ENCODE peak calls at places on chromosome 20, in six cellular contexts. One of them, this sample, is unnamed. For H3K9me3, the result is how much of the 10 kb centered on the place peaks cover.

GRCh38 chr20:53074811-53075314 is 102.7 kb downstream of the TSHZ2 start:
- DNase-seq in ovary: no peak
- DNase-seq in heart right ventricle: no peak
- DNase-seq in cardiac muscle cell: no peak
- DNase-seq in psoas muscle: no peak
- DNase-seq in esophagus muscularis mucosa: no peak
- DNase-seq in this sample: no peak

GRCh38 chr20:33963756-33964155 is 30.0 kb upstream of the RALY start:
- DNase-seq in psoas muscle: no peak
- DNase-seq in cardiac muscle cell: no peak
- DNase-seq in heart right ventricle: no peak
- DNase-seq in esophagus muscularis mucosa: no peak
- DNase-seq in ovary: no peak
- DNase-seq in this sample: no peak

GRCh38 chr20:13659288-13659687 is 20.6 kb upstream of the TASP1 start:
- DNase-seq in heart right ventricle: no peak
- DNase-seq in psoas muscle: no peak
- DNase-seq in esophagus muscularis mucosa: no peak
- DNase-seq in cardiac muscle cell: no peak
- DNase-seq in ovary: no peak
- DNase-seq in this sample: no peak

GRCh38 chr20:48129319-48129973 is 344.2 kb upstream of the SULF2 start:
- DNase-seq in esophagus muscularis mucosa: no peak
- DNase-seq in heart right ventricle: no peak
- DNase-seq in ovary: no peak
- DNase-seq in psoas muscle: no peak
- DNase-seq in cardiac muscle cell: no peak
- DNase-seq in this sample: no peak

GRCh38 chr20:32018269-32019155 is 8.3 kb downstream of the CCM2L start:
- DNase-seq in psoas muscle: no peak
- DNase-seq in ovary: peak
- DNase-seq in esophagus muscularis mucosa: no peak
- DNase-seq in cardiac muscle cell: peak
- DNase-seq in heart right ventricle: peak
- DNase-seq in this sample: peak

GRCh38 chr20:1943267-1944002 is 48.2 kb downstream of the SIRPA start:
- DNase-seq in psoas muscle: peak
- DNase-seq in esophagus muscularis mucosa: no peak
- DNase-seq in ovary: no peak
- DNase-seq in cardiac muscle cell: no peak
- DNase-seq in heart right ventricle: no peak
- DNase-seq in this sample: no peak

GRCh38 chr20:14866841-14867514 is 529.6 kb upstream of the FLRT3 start:
- DNase-seq in heart right ventricle: no peak
- DNase-seq in ovary: no peak
- DNase-seq in esophagus muscularis mucosa: no peak
- DNase-seq in cardiac muscle cell: no peak
- DNase-seq in psoas muscle: no peak
- DNase-seq in this sample: no peak

GRCh38 chr20:818001-818664 is 15.4 kb upstream of the FAM110A start:
- DNase-seq in cardiac muscle cell: no peak
- DNase-seq in heart right ventricle: no peak
- DNase-seq in psoas muscle: no peak
- DNase-seq in esophagus muscularis mucosa: no peak
- DNase-seq in ovary: no peak
- DNase-seq in this sample: no peak

GRCh38 chr20:14997791-14998190 is 660.4 kb upstream of the FLRT3 start:
- DNase-seq in ovary: no peak
- DNase-seq in esophagus muscularis mucosa: no peak
- DNase-seq in heart right ventricle: no peak
- DNase-seq in psoas muscle: no peak
- DNase-seq in cardiac muscle cell: no peak
- DNase-seq in this sample: no peak

GRCh38 chr20:1462834-1463233 is 3.8 kb downstream of the NSFL1C start:
- DNase-seq in heart right ventricle: no peak
- DNase-seq in cardiac muscle cell: no peak
- DNase-seq in psoas muscle: no peak
- DNase-seq in ovary: no peak
- DNase-seq in esophagus muscularis mucosa: no peak
- DNase-seq in this sample: no peak

GRCh38 chr20:13142143-13142542 is 78.9 kb upstream of the ISM1 start:
- DNase-seq in cardiac muscle cell: no peak
- DNase-seq in ovary: no peak
- DNase-seq in psoas muscle: no peak
- DNase-seq in esophagus muscularis mucosa: no peak
- DNase-seq in heart right ventricle: no peak
- DNase-seq in this sample: no peak

GRCh38 chr20:49518576-49518975 is 36.1 kb upstream of the KCNB1 start:
- DNase-seq in ovary: no peak
- DNase-seq in psoas muscle: no peak
- DNase-seq in cardiac muscle cell: no peak
- DNase-seq in esophagus muscularis mucosa: no peak
- DNase-seq in heart right ventricle: no peak
- DNase-seq in this sample: no peak

GRCh38 chr20:10673176-10673830 is 496 bp downstream of the JAG1 start:
- DNase-seq in heart right ventricle: no peak
- DNase-seq in esophagus muscularis mucosa: no peak
- DNase-seq in ovary: peak
- DNase-seq in psoas muscle: peak
- DNase-seq in cardiac muscle cell: peak
- DNase-seq in this sample: no peak

GRCh38 chr20:1858859-1859258 is 36.3 kb upstream of the SIRPA start:
- DNase-seq in esophagus muscularis mucosa: no peak
- DNase-seq in cardiac muscle cell: no peak
- DNase-seq in ovary: no peak
- DNase-seq in psoas muscle: no peak
- DNase-seq in heart right ventricle: no peak
- DNase-seq in this sample: no peak

DNA sequence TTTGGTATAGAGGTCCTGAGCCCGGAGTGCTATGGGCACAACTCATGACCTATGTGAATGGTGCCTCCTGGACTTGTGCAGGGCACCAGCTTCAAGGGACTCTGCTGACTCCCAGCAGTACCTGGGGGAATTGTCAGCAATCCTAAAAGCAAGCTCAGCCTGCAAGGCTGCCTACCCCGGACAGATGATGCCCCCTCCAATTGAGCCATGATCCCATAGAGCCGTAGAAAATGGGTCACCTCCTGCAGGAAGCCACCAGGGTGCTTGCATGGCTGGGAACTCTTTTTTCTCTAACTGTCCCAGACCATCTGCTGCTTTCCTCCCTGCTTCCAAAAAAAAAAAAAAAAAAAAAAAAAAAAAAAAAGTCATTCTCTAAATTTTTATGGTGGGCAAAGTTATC is 12.9 kb upstream of the PRND start:
- DNase-seq in esophagus muscularis mucosa: no peak
- DNase-seq in cardiac muscle cell: no peak
- DNase-seq in ovary: no peak
- DNase-seq in heart right ventricle: no peak
- DNase-seq in psoas muscle: no peak
- DNase-seq in this sample: no peak
- TF ChIP-seq CTCF in esophagus muscularis mucosa: no peak
- TF ChIP-seq CTCF in cardiac muscle cell: no peak
- TF ChIP-seq CTCF in ovary: no peak
- TF ChIP-seq CTCF in heart right ventricle: no peak
- TF ChIP-seq CTCF in psoas muscle: no peak
- TF ChIP-seq CTCF in this sample: no peak

GRCh38 chr20:58692579-58693225 is at the start of gene NPEPL1:
- DNase-seq in ovary: peak
- DNase-seq in psoas muscle: peak
- DNase-seq in cardiac muscle cell: peak
- DNase-seq in esophagus muscularis mucosa: no peak
- DNase-seq in heart right ventricle: peak
- DNase-seq in this sample: peak

GRCh38 chr20:58695084-58695722 is 2.6 kb downstream of the NPEPL1 start:
- DNase-seq in heart right ventricle: no peak
- DNase-seq in psoas muscle: no peak
- DNase-seq in ovary: peak
- DNase-seq in esophagus muscularis mucosa: no peak
- DNase-seq in cardiac muscle cell: peak
- DNase-seq in this sample: no peak

GRCh38 chr20:58691773-58692578 is 624 bp upstream of the NPEPL1 start:
- DNase-seq in psoas muscle: peak
- DNase-seq in cardiac muscle cell: no peak
- DNase-seq in esophagus muscularis mucosa: no peak
- DNase-seq in ovary: peak
- DNase-seq in heart right ventricle: peak
- DNase-seq in this sample: no peak

GRCh38 chr20:58694241-58695083 is 1.9 kb downstream of the NPEPL1 start:
- DNase-seq in cardiac muscle cell: no peak
- DNase-seq in psoas muscle: no peak
- DNase-seq in ovary: no peak
- DNase-seq in esophagus muscularis mucosa: no peak
- DNase-seq in heart right ventricle: no peak
- DNase-seq in this sample: no peak

GRCh38 chr20:58693226-58694006 is 816 bp downstream of the NPEPL1 start:
- DNase-seq in ovary: peak
- DNase-seq in heart right ventricle: no peak
- DNase-seq in psoas muscle: no peak
- DNase-seq in cardiac muscle cell: peak
- DNase-seq in esophagus muscularis mucosa: no peak
- DNase-seq in this sample: no peak
- H3K4me3 ChIP-seq in ovary: peak
- H3K4me3 ChIP-seq in heart right ventricle: peak
- H3K4me3 ChIP-seq in psoas muscle: peak
- H3K4me3 ChIP-seq in cardiac muscle cell: no peak
- H3K4me3 ChIP-seq in esophagus muscularis mucosa: peak
- H3K4me3 ChIP-seq in this sample: peak

DNA sequence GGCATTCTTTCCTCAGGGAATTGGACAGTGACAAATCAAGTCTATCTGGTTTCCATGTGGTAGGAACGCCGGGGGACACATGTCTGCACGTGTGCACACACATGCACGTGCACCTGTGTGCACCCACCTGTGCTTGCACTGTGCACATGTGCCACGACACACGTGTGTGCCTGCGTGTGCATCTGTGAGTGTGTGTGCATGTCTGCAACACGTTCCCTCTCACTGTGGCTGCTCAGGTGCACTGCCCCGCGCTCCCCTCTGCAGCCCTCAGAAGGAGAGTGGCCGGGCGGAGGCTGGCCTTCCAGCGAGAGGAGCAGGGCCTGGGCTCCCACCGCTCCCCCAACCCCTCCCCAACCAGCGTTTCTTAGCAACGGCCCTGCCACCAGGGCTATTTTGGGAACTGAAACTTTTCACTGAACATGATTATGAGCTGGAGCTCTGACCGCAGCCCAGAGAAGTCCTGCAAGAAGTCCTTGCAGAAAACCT is 147.8 kb downstream of the PHACTR3 start:
- DNase-seq in cardiac muscle cell: peak
- DNase-seq in heart right ventricle: peak
- DNase-seq in psoas muscle: no peak
- DNase-seq in esophagus muscularis mucosa: no peak
- DNase-seq in ovary: no peak
- DNase-seq in this sample: no peak
- H3K9me3 ChIP-seq in cardiac muscle cell: under half
- H3K9me3 ChIP-seq in heart right ventricle: under half
- H3K9me3 ChIP-seq in psoas muscle: under half
- H3K9me3 ChIP-seq in esophagus muscularis mucosa: under half
- H3K9me3 ChIP-seq in ovary: under half
- H3K9me3 ChIP-seq in this sample: under half

GRCh38 chr20:25257756-25258462 is 10.0 kb downstream of the PYGB start:
- DNase-seq in ovary: no peak
- DNase-seq in cardiac muscle cell: no peak
- DNase-seq in heart right ventricle: no peak
- DNase-seq in psoas muscle: peak
- DNase-seq in esophagus muscularis mucosa: no peak
- DNase-seq in this sample: no peak
- TF ChIP-seq CTCF in ovary: no peak
- TF ChIP-seq CTCF in cardiac muscle cell: no peak
- TF ChIP-seq CTCF in heart right ventricle: no peak
- TF ChIP-seq CTCF in psoas muscle: no peak
- TF ChIP-seq CTCF in esophagus muscularis mucosa: no peak
- TF ChIP-seq CTCF in this sample: no peak

GRCh38 chr20:62807444-62808210 is 3.0 kb downstream of the OGFR start:
- DNase-seq in esophagus muscularis mucosa: no peak
- DNase-seq in ovary: no peak
- DNase-seq in cardiac muscle cell: no peak
- DNase-seq in heart right ventricle: no peak
- DNase-seq in psoas muscle: no peak
- DNase-seq in this sample: no peak

GRCh38 chr20:62805365-62805710 is 703 bp downstream of the OGFR start:
- DNase-seq in esophagus muscularis mucosa: no peak
- DNase-seq in psoas muscle: no peak
- DNase-seq in cardiac muscle cell: peak
- DNase-seq in heart right ventricle: no peak
- DNase-seq in ovary: no peak
- DNase-seq in this sample: peak

GRCh38 chr20:62805711-62806382 is 1.2 kb downstream of the OGFR start:
- DNase-seq in cardiac muscle cell: no peak
- DNase-seq in heart right ventricle: no peak
- DNase-seq in ovary: peak
- DNase-seq in psoas muscle: peak
- DNase-seq in esophagus muscularis mucosa: no peak
- DNase-seq in this sample: no peak

GRCh38 chr20:62804632-62805364 is at the start of gene OGFR:
- DNase-seq in ovary: peak
- DNase-seq in heart right ventricle: peak
- DNase-seq in psoas muscle: peak
- DNase-seq in cardiac muscle cell: peak
- DNase-seq in esophagus muscularis mucosa: no peak
- DNase-seq in this sample: peak

GRCh38 chr20:62806383-62807050 is 1.9 kb downstream of the OGFR start:
- DNase-seq in psoas muscle: no peak
- DNase-seq in cardiac muscle cell: no peak
- DNase-seq in esophagus muscularis mucosa: no peak
- DNase-seq in ovary: no peak
- DNase-seq in heart right ventricle: no peak
- DNase-seq in this sample: no peak
- H3K4me3 ChIP-seq in psoas muscle: peak
- H3K4me3 ChIP-seq in cardiac muscle cell: no peak
- H3K4me3 ChIP-seq in esophagus muscularis mucosa: peak
- H3K4me3 ChIP-seq in ovary: peak
- H3K4me3 ChIP-seq in heart right ventricle: no peak
- H3K4me3 ChIP-seq in this sample: no peak

GRCh38 chr20:56003111-56003800 is 2.1 kb downstream of the CBLN4 start:
- DNase-seq in ovary: peak
- DNase-seq in psoas muscle: no peak
- DNase-seq in esophagus muscularis mucosa: no peak
- DNase-seq in cardiac muscle cell: no peak
- DNase-seq in heart right ventricle: no peak
- DNase-seq in this sample: no peak

GRCh38 chr20:56003966-56004365 is 1.4 kb downstream of the CBLN4 start:
- DNase-seq in psoas muscle: no peak
- DNase-seq in ovary: peak
- DNase-seq in esophagus muscularis mucosa: no peak
- DNase-seq in cardiac muscle cell: no peak
- DNase-seq in heart right ventricle: no peak
- DNase-seq in this sample: no peak

GRCh38 chr20:56004611-56005388 is 519 bp downstream of the CBLN4 start:
- DNase-seq in heart right ventricle: no peak
- DNase-seq in psoas muscle: no peak
- DNase-seq in esophagus muscularis mucosa: no peak
- DNase-seq in ovary: peak
- DNase-seq in cardiac muscle cell: no peak
- DNase-seq in this sample: no peak

GRCh38 chr20:56001890-56002289 is 3.4 kb downstream of the CBLN4 start:
- DNase-seq in cardiac muscle cell: no peak
- DNase-seq in esophagus muscularis mucosa: no peak
- DNase-seq in psoas muscle: no peak
- DNase-seq in heart right ventricle: no peak
- DNase-seq in ovary: no peak
- DNase-seq in this sample: no peak

GRCh38 chr20:56001106-56001785 is 4.1 kb downstream of the CBLN4 start:
- DNase-seq in ovary: no peak
- DNase-seq in cardiac muscle cell: no peak
- DNase-seq in psoas muscle: no peak
- DNase-seq in heart right ventricle: no peak
- DNase-seq in esophagus muscularis mucosa: no peak
- DNase-seq in this sample: no peak
- H3K9me3 ChIP-seq in ovary: under half
- H3K9me3 ChIP-seq in cardiac muscle cell: under half
- H3K9me3 ChIP-seq in psoas muscle: under half
- H3K9me3 ChIP-seq in heart right ventricle: under half
- H3K9me3 ChIP-seq in esophagus muscularis mucosa: under half
- H3K9me3 ChIP-seq in this sample: under half